ENCODE peak calls at places on chromosomes 5 and 9, in nine cellular contexts. O is aorta; S is thyroid gland; K is PC-3; U is CD4-positive, CD25-positive, alpha-beta regulatory T cell; J is GM12865; B is lower lobe of right lung; D is fibroblast of the aortic adventitia; C is mammary epithelial cell. M is an unnamed sample.

GRCh38 chr5:55333017-55333416 is 25.2 kb downstream of the MTREX start:
- DNase-seq in O (no peak), S (no peak), K (no peak), U (no peak), J (no peak), B (no peak), D (no peak), C (no peak), M (no peak)

GRCh38 chr5:158511454-158511853 is 588.3 kb downstream of the EBF1 start:
- DNase-seq in O (no peak), S (no peak), K (no peak), U (no peak), J (peak), B (no peak), D (no peak), C (no peak), M (no peak)

GRCh38 chr9:126471084-126471611 is 142.6 kb upstream of the LMX1B start:
- DNase-seq in O (peak), S (peak), K (no peak), U (peak), J (peak), B (peak), D (peak), C (no peak), M (peak)

GRCh38 chr5:40442346-40442745 is 237.4 kb upstream of the PTGER4 start:
- DNase-seq in O (no peak), S (no peak), K (peak), U (no peak), J (no peak), B (no peak), D (no peak), C (no peak), M (no peak)

GRCh38 chr9:36063804-36064447 is 27.2 kb downstream of the RECK start:
- DNase-seq in O (no peak), S (no peak), K (no peak), U (no peak), J (no peak), B (no peak), D (peak), C (no peak), M (no peak)

GRCh38 chr5:17343675-17344074 is 126.2 kb downstream of the BASP1 start:
- DNase-seq in O (no peak), S (no peak), K (peak), U (no peak), J (peak), B (no peak), D (peak), C (peak), M (peak)

GRCh38 chr9:121700165-121700830 is 48.9 kb downstream of the DAB2IP start:
- DNase-seq in O (peak), S (peak), K (peak), U (no peak), J (peak), B (peak), D (peak), C (peak), M (no peak)

GRCh38 chr5:134585966-134586365 is 46.7 kb downstream of the SAR1B start:
- DNase-seq in O (no peak), S (no peak), K (no peak), U (no peak), J (no peak), B (no peak), D (no peak), C (no peak), M (no peak)

GRCh38 chr5:5781335-5781734 is 358.9 kb downstream of the ICE1 start:
- DNase-seq in O (no peak), S (no peak), K (no peak), U (no peak), J (no peak), B (no peak), D (no peak), C (no peak), M (no peak)

DNA sequence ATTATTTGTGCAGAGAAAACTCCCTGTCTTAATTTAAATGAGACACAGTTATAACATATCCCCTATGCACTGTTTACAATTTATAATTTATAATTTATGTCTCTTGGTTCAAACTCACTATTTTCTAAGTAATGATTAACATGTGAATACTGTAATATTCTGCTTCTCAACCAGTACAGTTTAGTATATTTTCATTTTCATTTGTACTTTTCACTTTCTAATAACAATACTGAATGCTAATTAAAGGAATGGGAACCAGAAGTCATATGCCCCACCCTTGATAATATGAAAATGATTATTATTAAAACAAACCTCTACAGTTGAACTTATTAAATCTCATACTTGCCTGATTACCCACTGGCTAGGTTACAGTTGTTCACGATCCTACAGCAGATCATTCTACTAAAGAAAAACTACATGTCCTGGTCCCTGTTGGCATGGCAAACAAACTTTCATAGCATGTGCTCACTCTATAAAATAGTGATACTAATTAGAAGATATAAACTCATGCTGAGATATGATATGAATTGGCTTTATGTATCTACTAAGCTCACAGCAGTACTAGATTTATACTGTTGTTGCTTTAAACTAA is 66.4 kb downstream of the POU5F2 start:
- DNase-seq in O (no peak), S (no peak), K (no peak), U (no peak), J (no peak), B (no peak), D (no peak), C (no peak), M (no peak)
- H3K4me3 ChIP-seq in O (no peak), S (no peak), K (no peak), U (no peak), J (no peak), B (no peak), D (no peak), C (no peak), M (no peak)

DNA sequence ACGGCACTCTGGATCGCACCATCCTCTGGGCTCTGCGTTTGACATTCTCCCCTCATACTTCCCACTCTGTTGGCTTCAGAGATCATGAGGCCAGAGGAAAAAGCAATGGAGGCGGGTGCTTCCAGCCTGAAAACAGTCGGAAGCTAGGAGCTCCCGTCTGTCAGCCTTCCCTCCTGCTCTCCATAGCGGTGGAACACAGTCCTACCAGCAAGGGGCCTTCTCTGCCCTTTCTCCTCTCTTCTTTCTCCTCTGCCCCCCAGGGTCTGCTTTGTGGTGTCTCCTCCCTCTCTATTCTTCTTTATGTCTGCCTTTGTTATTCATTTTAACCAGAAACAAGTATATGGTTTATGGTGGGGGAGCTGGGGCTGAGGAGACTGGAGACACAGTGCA is 152.5 kb upstream of the NFIB start:
- DNase-seq in O (no peak), S (no peak), K (no peak), U (no peak), J (no peak), B (no peak), D (no peak), C (no peak), M (no peak)
- H3K4me3 ChIP-seq in O (no peak), S (no peak), K (no peak), U (no peak), J (no peak), B (no peak), D (no peak), C (no peak), M (no peak)

DNA sequence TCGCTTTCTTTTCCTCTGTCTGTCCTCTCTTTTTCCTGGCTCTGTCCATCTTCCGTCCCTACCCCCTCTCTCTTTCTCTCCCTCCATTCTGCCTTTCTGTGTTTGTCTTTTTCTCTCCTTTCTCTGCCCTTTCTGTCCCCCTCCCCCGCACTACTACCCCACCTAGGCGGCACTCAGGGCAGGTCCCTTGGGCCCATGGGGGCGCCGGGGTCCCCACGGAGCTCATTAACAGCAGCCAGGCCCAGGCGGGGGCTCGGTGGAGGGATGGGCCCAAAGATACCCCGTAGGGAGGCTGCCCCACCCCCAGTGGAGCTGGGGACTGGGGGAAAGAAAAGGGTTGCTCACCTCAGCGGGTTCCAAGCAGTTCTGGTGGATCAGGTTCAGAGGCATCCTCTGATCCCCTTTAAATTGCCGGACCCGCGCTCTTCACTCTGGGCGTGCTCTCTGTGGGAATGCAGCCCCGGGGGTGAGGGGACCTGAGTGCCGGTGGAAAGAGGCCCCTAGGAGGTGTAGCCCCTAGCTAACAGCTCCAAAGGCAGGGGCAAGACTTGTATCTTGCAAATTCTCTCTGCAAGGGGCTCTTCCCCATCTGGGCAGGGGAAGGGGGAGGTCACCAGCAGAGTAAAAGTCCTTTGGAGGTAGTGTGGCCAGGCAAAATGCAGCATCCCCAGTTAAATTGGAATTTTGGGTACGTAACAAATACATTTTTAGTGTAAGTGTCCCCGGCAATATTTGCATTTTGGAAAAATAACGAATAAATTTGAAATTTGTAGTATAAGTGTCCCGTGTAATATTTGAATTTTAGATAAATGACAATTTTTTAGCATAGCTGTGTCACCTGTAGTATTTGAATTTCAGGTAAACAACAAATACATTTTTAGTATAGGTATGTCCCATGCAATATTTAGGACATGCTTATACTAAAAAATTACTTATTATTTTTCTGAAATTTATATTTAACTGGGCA is 7.4 kb downstream of the LHX2 start:
- DNase-seq in O (peak), S (no peak), K (no peak), U (no peak), J (no peak), B (no peak), D (no peak), C (no peak), M (no peak)
- H3K4me3 ChIP-seq in O (no peak), S (no peak), K (no peak), U (no peak), J (no peak), B (no peak), D (no peak), C (no peak), M (no peak)

GRCh38 chr9:94554439-94555331 is at the start of gene PCAT7:
- DNase-seq in O (no peak), S (peak), K (peak), U (no peak), J (peak), B (peak), D (peak), C (no peak), M (peak)

GRCh38 chr9:94553029-94553938 is 1.6 kb upstream of the PCAT7 start:
- DNase-seq in O (no peak), S (no peak), K (peak), U (no peak), J (no peak), B (no peak), D (no peak), C (no peak), M (peak)

GRCh38 chr9:94554078-94554438 is 825 bp upstream of the PCAT7 start:
- DNase-seq in O (no peak), S (no peak), K (no peak), U (no peak), J (no peak), B (no peak), D (no peak), C (no peak), M (no peak)
- H3K4me3 ChIP-seq in O (no peak), S (no peak), K (peak), U (no peak), J (no peak), B (no peak), D (no peak), C (no peak), M (peak)

DNA sequence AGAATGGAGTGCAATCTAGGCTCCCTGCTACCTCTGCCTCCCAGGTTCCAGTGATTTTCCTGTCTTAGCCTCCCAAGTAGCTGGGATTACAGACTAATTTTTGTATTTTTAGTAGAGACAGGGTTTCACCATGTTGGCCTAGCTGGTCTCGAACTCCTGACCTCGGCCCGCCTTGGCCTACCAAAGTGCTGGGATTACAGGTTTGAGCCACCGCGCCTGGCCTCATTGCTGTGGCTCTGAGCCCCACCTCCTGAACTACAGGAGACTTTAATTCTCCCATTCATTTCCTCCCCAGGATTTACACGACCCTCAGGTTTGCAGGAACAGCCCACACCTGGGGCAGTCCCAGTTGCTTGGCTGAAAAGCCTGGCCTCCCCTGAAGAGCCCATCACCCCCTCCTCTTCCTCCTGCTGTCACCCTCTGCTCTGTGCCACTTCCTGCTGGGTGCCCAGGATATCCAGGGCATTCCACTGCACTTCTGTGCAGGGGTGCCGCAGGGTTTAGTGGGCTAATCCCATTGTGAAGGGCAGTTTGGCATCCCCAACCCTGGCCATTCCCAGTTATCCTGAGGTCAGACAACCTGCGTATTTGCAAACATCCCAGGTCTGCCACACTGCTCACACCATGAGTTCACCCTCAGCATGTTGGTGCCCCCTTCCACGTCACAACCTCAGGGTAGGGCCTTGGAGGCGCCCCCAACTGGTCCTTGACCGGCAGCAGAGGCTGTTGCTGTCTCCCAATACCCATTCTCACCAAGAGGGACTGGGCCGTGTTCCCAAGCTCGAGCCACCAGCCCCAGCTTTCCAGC is 265.0 kb upstream of the IRX4 start:
- DNase-seq in O (no peak), S (no peak), K (no peak), U (no peak), J (no peak), B (no peak), D (no peak), C (no peak), M (no peak)
- H3K4me3 ChIP-seq in O (no peak), S (no peak), K (no peak), U (no peak), J (no peak), B (no peak), D (no peak), C (no peak), M (no peak)

GRCh38 chr5:160192424-160192823 is 36.9 kb upstream of the FABP6 start:
- DNase-seq in O (no peak), S (no peak), K (no peak), U (no peak), J (no peak), B (no peak), D (no peak), C (no peak), M (no peak)

GRCh38 chr5:160197341-160198147 is 31.8 kb upstream of the FABP6 start:
- DNase-seq in O (no peak), S (no peak), K (no peak), U (no peak), J (peak), B (no peak), D (peak), C (no peak), M (no peak)

GRCh38 chr5:160199410-160199911 is 29.8 kb upstream of the FABP6 start:
- DNase-seq in O (peak), S (peak), K (peak), U (peak), J (peak), B (peak), D (peak), C (peak), M (peak)

GRCh38 chr5:160198886-160199409 is 30.4 kb upstream of the FABP6 start:
- DNase-seq in O (no peak), S (no peak), K (no peak), U (no peak), J (no peak), B (no peak), D (no peak), C (no peak), M (no peak)

GRCh38 chr5:160198148-160198545 is 31.2 kb upstream of the FABP6 start:
- DNase-seq in O (no peak), S (no peak), K (no peak), U (no peak), J (no peak), B (no peak), D (no peak), C (no peak), M (no peak)
- H3K4me3 ChIP-seq in O (no peak), S (no peak), K (no peak), U (no peak), J (no peak), B (no peak), D (no peak), C (no peak), M (no peak)

DNA sequence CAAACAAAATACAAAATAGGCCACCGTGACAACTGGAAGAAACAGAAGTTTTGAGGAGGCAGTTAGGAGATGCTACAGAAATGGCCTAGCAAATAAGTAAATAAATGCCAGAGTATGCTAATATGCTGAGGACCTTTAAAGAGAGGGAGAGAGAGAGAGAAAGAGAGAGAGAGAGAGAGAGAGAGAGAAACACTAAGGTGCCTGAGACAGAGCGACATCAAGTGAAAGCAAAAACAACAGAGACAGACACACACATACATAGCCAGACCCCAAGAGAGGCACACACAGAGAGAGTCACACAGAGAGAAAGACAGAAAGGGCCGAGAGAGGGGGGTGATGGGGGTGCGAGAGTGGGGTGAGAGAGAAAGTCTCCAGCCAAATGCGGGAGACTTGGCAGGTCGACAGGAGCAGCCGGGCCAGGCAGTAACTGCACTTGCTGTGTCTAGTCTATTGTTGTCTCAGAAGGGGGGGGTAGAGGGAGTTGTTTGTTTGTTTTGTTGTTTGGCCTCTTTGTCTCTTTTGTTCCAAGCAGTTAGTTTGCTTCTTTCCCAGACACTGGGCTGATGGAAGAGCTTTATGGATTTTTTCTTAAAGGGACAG is 30.1 kb upstream of the NFIB start:
- DNase-seq in O (peak), S (peak), K (no peak), U (no peak), J (no peak), B (no peak), D (no peak), C (no peak), M (no peak)
- H3K4me3 ChIP-seq in O (peak), S (no peak), K (no peak), U (no peak), J (no peak), B (peak), D (peak), C (no peak), M (no peak)

GRCh38 chr5:107572800-107573368 is 97.9 kb downstream of the EFNA5 start:
- DNase-seq in O (no peak), S (no peak), K (no peak), U (no peak), J (no peak), B (no peak), D (peak), C (no peak), M (no peak)

GRCh38 chr5:107567901-107568671 is 102.7 kb downstream of the EFNA5 start:
- DNase-seq in O (no peak), S (no peak), K (no peak), U (no peak), J (peak), B (no peak), D (no peak), C (peak), M (no peak)

GRCh38 chr5:107576155-107576554 is 94.6 kb downstream of the EFNA5 start:
- DNase-seq in O (no peak), S (no peak), K (no peak), U (no peak), J (no peak), B (no peak), D (no peak), C (no peak), M (no peak)

GRCh38 chr5:107570805-107571531 is 99.8 kb downstream of the EFNA5 start:
- DNase-seq in O (no peak), S (peak), K (no peak), U (no peak), J (peak), B (no peak), D (no peak), C (peak), M (no peak)

DNA sequence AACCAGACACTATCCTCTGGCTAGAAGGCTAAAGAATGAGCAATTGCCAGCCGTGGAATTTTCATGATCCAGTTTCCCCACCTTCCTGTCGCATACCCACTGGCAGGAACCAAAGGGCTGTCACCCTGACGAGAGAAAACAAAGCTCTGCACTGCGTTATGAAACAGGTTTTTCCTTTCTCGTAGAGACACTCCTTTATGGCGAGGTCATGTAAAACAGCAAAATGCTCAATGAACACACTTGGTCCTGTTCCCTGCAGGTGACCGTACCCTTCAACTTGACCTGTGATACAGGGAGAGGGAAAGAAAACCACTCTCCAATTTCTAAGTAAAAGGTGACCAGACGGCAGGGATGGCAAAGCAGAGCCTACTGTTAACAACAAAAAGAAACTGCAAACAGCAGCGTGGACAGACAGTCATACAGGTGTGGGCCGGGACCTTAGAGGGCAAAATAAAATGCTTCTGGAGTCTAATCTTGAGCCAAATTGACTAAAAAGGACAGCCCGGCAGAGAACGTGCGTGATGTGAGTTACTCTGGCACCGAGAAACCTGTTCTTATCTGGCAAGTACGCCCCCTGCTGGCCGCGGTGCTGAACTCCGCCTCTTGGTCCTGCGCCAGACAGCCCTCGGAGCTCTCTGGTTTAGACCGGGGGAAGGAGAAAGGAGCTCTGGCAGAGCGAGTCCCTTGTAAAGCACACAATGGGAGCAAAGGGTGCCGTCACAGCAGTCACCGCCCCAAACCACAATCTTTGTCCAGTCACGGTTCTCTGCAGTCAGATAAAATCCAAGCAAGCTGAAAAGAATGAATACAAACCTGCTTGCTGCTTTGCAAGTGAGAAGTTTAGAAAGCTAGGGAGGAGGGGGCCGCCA is 98.9 kb downstream of the EFNA5 start:
- DNase-seq in O (peak), S (peak), K (peak), U (peak), J (peak), B (peak), D (peak), C (peak), M (peak)
- H3K4me3 ChIP-seq in O (peak), S (peak), K (peak), U (peak), J (peak), B (peak), D (peak), C (peak), M (no peak)